ENCODE peak calls at places on chromosomes 2 and 18, in eight cellular contexts. D is transverse colon, F is sigmoid colon, P is stomach, S is K562, C is upper lobe of left lung, X is HepG2, M is H1. R is an unnamed sample.

GRCh38 chr2:216713691-216714411 is 18.5 kb upstream of the IGFBP5 start:
- DNase-seq in D (no peak), F (peak), P (no peak), S (no peak), C (no peak), X (no peak), M (no peak), R (peak)

GRCh38 chr2:176099737-176100546 is at the start of gene HOXD12:
- DNase-seq in D (no peak), F (peak), P (peak), S (no peak), C (peak), X (no peak), M (no peak), R (peak)

GRCh38 chr2:146634256-146635068 is 1210.4 kb upstream of the ACVR2A start:
- DNase-seq in D (no peak), F (no peak), P (no peak), S (no peak), C (no peak), X (no peak), M (no peak), R (no peak)

GRCh38 chr2:157792345-157793052 is 83.6 kb downstream of the ACVR1 start:
- DNase-seq in D (no peak), F (no peak), P (no peak), S (peak), C (no peak), X (no peak), M (no peak), R (no peak)

GRCh38 chr2:71833855-71834554 is 313.7 kb downstream of the CYP26B1 start:
- DNase-seq in D (peak), F (peak), P (no peak), S (no peak), C (no peak), X (no peak), M (no peak), R (peak)

GRCh38 chr2:98910349-98911125 is 25.5 kb downstream of the CRACDL start:
- DNase-seq in D (no peak), F (peak), P (peak), S (no peak), C (peak), X (no peak), M (no peak), R (peak)

GRCh38 chr18:22434973-22435608 is 17.4 kb upstream of the CTAGE1 start:
- DNase-seq in D (no peak), F (no peak), P (no peak), S (no peak), C (no peak), X (no peak), M (no peak), R (no peak)

GRCh38 chr18:49734836-49735235 is 78.5 kb downstream of the ACAA2 start:
- DNase-seq in D (no peak), F (no peak), P (no peak), S (no peak), C (no peak), X (no peak), M (no peak), R (no peak)

GRCh38 chr18:74906189-74906588 is 302.8 kb downstream of the PTGR3 start:
- DNase-seq in D (peak), F (no peak), P (no peak), S (no peak), C (no peak), X (no peak), M (no peak), R (no peak)

GRCh38 chr2:221001377-221001776 is 570.7 kb downstream of the EPHA4 start:
- DNase-seq in D (no peak), F (no peak), P (no peak), S (no peak), C (no peak), X (no peak), M (no peak), R (no peak)

GRCh38 chr18:32831781-32832180 is 59.0 kb upstream of the KLHL14 start:
- DNase-seq in D (no peak), F (no peak), P (no peak), S (no peak), C (no peak), X (no peak), M (no peak), R (no peak)

GRCh38 chr2:171180229-171180937 is 19.7 kb upstream of the TLK1 start:
- DNase-seq in D (no peak), F (no peak), P (no peak), S (no peak), C (no peak), X (no peak), M (no peak), R (no peak)

GRCh38 chr2:10534514-10535250 is 86.6 kb upstream of the ODC1 start:
- DNase-seq in D (no peak), F (peak), P (no peak), S (no peak), C (no peak), X (peak), M (no peak), R (peak)

GRCh38 chr18:10850216-10850615 is 299.2 kb downstream of the PIEZO2 start:
- DNase-seq in D (no peak), F (no peak), P (no peak), S (no peak), C (no peak), X (no peak), M (no peak), R (no peak)

GRCh38 chr2:169715379-169716228 is 18.0 kb upstream of the KLHL23 start:
- DNase-seq in D (peak), F (peak), P (peak), S (peak), C (no peak), X (peak), M (no peak), R (no peak)

DNA sequence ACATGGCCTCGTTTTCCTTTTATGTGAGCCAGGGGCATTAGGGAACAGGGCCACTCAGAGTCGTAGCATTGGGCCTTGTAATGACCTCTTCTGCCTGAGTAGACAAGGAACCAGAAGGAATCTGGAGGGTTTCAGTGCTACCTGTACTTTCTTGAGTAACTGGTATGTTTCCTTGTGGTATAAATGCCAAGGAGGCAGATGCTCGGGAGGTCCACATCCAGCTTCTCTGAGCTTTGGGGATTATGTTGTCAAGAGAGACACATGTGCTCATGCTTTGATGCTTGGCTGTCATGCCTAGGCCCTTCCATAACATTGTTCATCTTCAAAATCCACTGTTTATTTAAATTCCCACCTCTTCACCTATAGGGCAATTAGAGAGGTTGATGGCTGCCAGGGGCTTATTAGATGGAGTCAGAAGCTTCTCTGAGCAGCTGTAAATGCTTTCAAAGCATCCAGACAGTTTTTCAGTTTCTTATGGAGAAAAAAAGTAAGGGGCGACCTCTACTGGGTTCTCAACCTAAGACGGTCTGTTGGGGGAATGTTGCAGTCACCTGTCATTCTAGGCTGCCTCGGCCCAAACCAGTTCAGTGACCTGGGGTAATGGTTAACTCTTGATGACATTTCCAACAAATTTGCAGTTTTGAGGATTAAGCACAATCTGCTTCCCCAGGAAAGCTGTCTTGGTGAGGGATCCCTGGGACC is 26.5 kb downstream of the FOSL2 start:
- DNase-seq in D (peak), F (no peak), P (no peak), S (no peak), C (no peak), X (peak), M (no peak), R (peak)
- TF ChIP-seq POLR2AphosphoS5 in D (no peak), F (no peak), P (no peak), S (no peak), C (no peak), X (no peak), M (no peak), R (no peak)

GRCh38 chr18:5603153-5603552 is 59.4 kb upstream of the EPB41L3 start:
- DNase-seq in D (no peak), F (no peak), P (no peak), S (no peak), C (no peak), X (no peak), M (no peak), R (no peak)

GRCh38 chr18:5601188-5601624 is 57.4 kb upstream of the EPB41L3 start:
- DNase-seq in D (peak), F (no peak), P (no peak), S (no peak), C (no peak), X (peak), M (no peak), R (no peak)

GRCh38 chr18:5596585-5596984 is 52.8 kb upstream of the EPB41L3 start:
- DNase-seq in D (no peak), F (no peak), P (no peak), S (no peak), C (no peak), X (no peak), M (no peak), R (no peak)

GRCh38 chr18:5604778-5605177 is 61.0 kb upstream of the EPB41L3 start:
- DNase-seq in D (no peak), F (no peak), P (no peak), S (no peak), C (no peak), X (no peak), M (no peak), R (no peak)

DNA sequence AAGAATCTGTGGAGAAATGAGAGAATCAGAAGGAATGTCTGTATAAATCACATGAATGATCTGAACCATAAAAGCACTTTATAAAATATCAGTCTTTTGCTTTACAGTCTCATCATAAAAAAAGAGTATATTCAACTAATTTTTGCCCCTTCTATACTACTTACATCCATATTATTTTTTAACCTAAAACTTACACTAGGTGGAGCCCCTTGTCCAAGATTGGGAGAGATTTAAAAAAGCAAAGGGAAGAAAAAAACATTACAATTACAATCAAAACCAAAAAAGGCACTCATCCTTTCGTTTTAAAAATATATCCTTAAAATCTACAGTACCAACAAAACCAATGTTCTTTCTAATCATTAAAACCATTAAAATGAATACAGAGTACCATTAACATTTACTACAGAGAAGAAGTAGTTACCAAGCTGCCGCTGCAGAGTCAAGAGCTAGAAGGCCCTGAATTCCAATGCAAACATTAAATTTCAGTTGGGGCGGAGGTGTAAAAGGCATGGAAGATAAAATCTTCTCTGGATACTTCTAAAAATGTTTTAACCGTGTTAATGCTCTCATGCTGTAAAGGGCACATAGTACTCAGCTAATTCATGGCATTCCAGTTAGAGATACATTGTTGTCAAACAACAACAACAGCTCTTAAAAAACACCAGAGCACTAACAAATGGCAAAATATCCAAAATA is 56.7 kb upstream of the EPB41L3 start:
- DNase-seq in D (no peak), F (no peak), P (no peak), S (no peak), C (no peak), X (peak), M (no peak), R (no peak)
- TF ChIP-seq EP300 in D (no peak), F (no peak), P (no peak), S (no peak), C (no peak), X (no peak), M (no peak), R (no peak)

GRCh38 chr2:109497447-109497846 is 116.3 kb downstream of the SEPTIN10 start:
- DNase-seq in D (no peak), F (no peak), P (no peak), S (no peak), C (no peak), X (no peak), M (no peak), R (no peak)
- TF ChIP-seq POLR2AphosphoS5 in D (no peak), F (no peak), P (no peak), S (no peak), C (no peak), X (no peak), M (no peak), R (no peak)

DNA sequence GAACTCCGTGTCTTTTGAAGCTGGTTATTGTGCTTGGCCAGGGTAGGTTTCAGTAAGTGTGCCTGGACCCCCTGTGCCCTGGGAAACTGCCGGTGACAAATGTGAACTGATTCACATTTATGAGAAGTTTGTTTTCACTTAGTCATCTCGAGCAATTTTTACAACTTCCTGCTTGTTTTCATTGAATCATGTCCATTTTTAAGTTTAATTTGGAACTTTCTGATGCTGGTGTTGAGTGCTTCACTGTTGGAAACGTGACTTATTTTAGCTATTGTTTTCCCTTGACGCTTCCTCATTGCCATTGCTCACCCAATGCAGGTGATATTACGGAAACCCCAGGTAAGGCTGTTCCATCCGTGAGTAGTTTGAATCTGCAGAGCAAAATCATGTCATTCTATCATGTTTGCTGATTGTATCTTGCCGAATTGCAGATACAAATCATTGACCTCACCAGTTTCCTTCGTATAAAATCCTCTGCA is 97.2 kb downstream of the RTN4 start:
- DNase-seq in D (no peak), F (no peak), P (no peak), S (no peak), C (no peak), X (no peak), M (no peak), R (no peak)
- TF ChIP-seq EP300 in D (no peak), F (no peak), P (no peak), S (no peak), C (no peak), X (no peak), M (no peak), R (no peak)

DNA sequence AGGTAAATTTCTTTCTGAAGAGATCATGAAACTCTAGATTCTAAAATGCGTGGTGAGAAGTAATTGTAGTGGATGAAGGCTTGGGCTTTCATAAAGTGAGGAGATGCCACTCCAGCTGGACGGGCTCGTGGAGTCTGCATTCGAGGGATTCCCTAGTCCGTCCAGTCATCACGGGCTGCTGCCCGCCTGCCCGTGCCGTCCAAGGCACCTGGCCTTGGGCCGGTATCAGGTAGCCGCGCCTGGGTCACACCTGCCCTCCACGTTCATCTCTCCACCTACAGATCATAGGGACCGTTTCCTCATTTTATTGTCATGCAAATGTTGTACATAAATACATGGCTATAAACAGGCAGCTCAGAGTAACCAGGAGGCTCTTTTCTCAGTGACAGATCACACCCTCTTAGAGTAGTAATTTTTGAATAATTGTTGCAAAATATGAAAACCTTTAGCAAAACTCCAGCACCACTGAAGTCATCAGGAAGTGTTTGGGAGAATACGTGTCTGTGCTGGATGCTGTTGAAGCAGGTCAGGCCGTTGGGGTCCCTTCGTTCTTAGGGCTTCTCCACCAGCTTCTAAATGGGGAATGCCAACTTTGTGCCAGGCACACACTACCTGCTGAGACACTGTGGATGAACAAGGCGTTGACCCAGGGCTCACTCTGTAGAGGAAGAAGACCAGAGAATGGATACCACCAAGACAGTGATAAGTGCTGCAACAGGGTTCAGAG is 112.6 kb downstream of the FAM210A start:
- DNase-seq in D (no peak), F (peak), P (no peak), S (no peak), C (peak), X (no peak), M (no peak), R (no peak)
- TF ChIP-seq POLR2AphosphoS5 in D (no peak), F (no peak), P (no peak), S (no peak), C (no peak), X (no peak), M (no peak), R (no peak)

GRCh38 chr18:60601249-60601648 is 228.7 kb upstream of the MC4R start:
- DNase-seq in D (no peak), F (no peak), P (no peak), S (no peak), C (no peak), X (no peak), M (no peak), R (no peak)

GRCh38 chr18:60599995-60600394 is 227.4 kb upstream of the MC4R start:
- DNase-seq in D (no peak), F (no peak), P (no peak), S (no peak), C (no peak), X (no peak), M (no peak), R (no peak)

GRCh38 chr18:60599267-60599666 is 226.7 kb upstream of the MC4R start:
- DNase-seq in D (no peak), F (no peak), P (no peak), S (no peak), C (no peak), X (no peak), M (no peak), R (no peak)

DNA sequence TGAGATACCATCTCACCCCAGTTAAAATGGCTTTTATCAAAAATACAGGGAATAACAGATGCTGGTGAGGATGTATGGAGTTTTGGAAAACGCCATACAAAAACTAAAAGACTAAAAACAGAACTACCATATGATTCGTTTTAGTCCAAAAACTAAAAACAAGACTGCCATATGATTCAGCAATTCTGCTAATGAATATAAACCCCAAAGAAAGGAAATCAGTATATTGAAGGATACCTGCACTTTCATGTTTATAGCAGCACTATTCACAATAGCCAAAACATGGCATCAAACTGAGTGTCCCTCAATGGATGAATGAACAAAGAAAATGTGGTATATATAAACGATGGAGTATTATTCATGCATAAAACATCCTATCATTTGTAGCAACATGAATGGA is 224.4 kb upstream of the MC4R start:
- DNase-seq in D (no peak), F (no peak), P (no peak), S (no peak), C (no peak), X (no peak), M (no peak), R (no peak)
- TF ChIP-seq EP300 in D (no peak), F (no peak), P (no peak), S (no peak), C (no peak), X (no peak), M (no peak), R (no peak)

GRCh38 chr2:42792087-42792582 is 248 bp downstream of the HAAO start:
- DNase-seq in D (no peak), F (peak), P (no peak), S (no peak), C (no peak), X (no peak), M (no peak), R (no peak)
- TF ChIP-seq POLR2AphosphoS5 in D (no peak), F (no peak), P (no peak), S (no peak), C (no peak), X (no peak), M (no peak), R (no peak)